ENCODE peak calls at places on chromosomes 4 and X, in seven cellular contexts. C is pancreas, T is GM12891, E is Calu3, F is NCI-H2029 treated with DMSO at 0.1 percent for 48 hours, S is iPS-NIHi11, V is Kasumi-1. L is an unnamed sample.
A peak's percentile ranks its signal among the peaks of the same experiment; 100 is the strongest.

GRCh38 chrX:95145848-95146540 is 1472.0 kb downstream of the FAM133A start:
- DNase-seq in F (no peak), V (no peak), C (no peak), E (no peak), S (no peak), T (no peak), L (peak; percentile 42)

GRCh38 chrX:108299101-108299591 is 139.1 kb downstream of the COL4A6 start:
- DNase-seq in V (no peak), C (no peak), S (no peak), E (no peak), F (no peak), T (no peak), L (no peak)

GRCh38 chrX:14922437-14922836 is 49.2 kb downstream of the MOSPD2 start:
- DNase-seq in F (no peak), C (no peak), E (no peak), V (no peak), T (no peak), S (no peak), L (no peak)

GRCh38 chr4:38160487-38161207 is 200.4 kb downstream of the PTTG2 start:
- DNase-seq in V (peak; percentile 66), F (peak; percentile 94), C (no peak), S (peak; percentile 42), T (peak; percentile 37), E (peak; percentile 62), L (peak; percentile 60)

GRCh38 chr4:26220704-26221103 is 100.1 kb upstream of the RBPJ start:
- DNase-seq in F (no peak), S (no peak), V (no peak), T (no peak), E (peak; percentile 31), C (no peak), L (no peak)

GRCh38 chrX:75603833-75604232 is 81.0 kb upstream of the ZDHHC15 start:
- DNase-seq in V (peak; percentile 57), T (peak; percentile 1), E (no peak), S (peak; percentile 34), F (peak; percentile 1), C (no peak), L (peak; percentile 77)

GRCh38 chr4:95077864-95078263 is 320.1 kb downstream of the BMPR1B start:
- DNase-seq in V (no peak), S (no peak), T (no peak), F (no peak), C (no peak), E (no peak), L (no peak)

GRCh38 chrX:112512509-112512908 is 167.2 kb downstream of the LHFPL1 start:
- DNase-seq in T (no peak), S (peak; percentile 4), F (no peak), V (no peak), E (no peak), C (no peak), L (no peak)

GRCh38 chrX:147899715-147900114 is 12.0 kb upstream of the FMR1 start:
- DNase-seq in F (no peak), E (no peak), T (no peak), V (no peak), S (no peak), C (no peak), L (no peak)

GRCh38 chr4:100848865-100849264 is 331.0 kb upstream of the EMCN start:
- DNase-seq in C (no peak), F (no peak), T (no peak), E (no peak), V (peak; percentile 56), S (no peak), L (peak; percentile 44)

GRCh38 chrX:110915120-110915519 is 119.5 kb upstream of the CHRDL1 start:
- DNase-seq in S (peak; percentile 5), V (no peak), T (no peak), E (no peak), F (no peak), C (no peak), L (no peak)

GRCh38 chr4:108512615-108513505 is 107.5 kb upstream of the RPL34 start:
- DNase-seq in F (no peak), V (no peak), C (peak; percentile 59), S (peak; percentile 55), E (peak; percentile 25), T (no peak), L (no peak)

GRCh38 chr4:159159611-159160010 is 56.7 kb downstream of the RAPGEF2 start:
- DNase-seq in E (no peak), F (no peak), C (no peak), S (no peak), V (no peak), T (no peak), L (no peak)

GRCh38 chr4:103118171-103118570 is 18.5 kb upstream of the BDH2 start:
- DNase-seq in C (no peak), F (no peak), S (no peak), V (no peak), T (no peak), E (no peak), L (no peak)

GRCh38 chr4:85381968-85382367 is 93.0 kb upstream of the ARHGAP24 start:
- DNase-seq in S (no peak), F (no peak), C (no peak), V (no peak), T (no peak), E (no peak), L (no peak)

GRCh38 chrX:107576841-107577240 is 51.5 kb upstream of the PRPS1 start:
- DNase-seq in V (no peak), S (no peak), F (no peak), E (no peak), C (no peak), T (no peak), L (no peak)

GRCh38 chr4:1206299-1207156 is 34.1 kb upstream of the SPON2 start:
- DNase-seq in E (no peak), F (no peak), T (no peak), C (peak; percentile 53), V (no peak), S (peak; percentile 21), L (no peak)

GRCh38 chr4:148021706-148022105 is 289.8 kb downstream of the ARHGAP10 start:
- DNase-seq in E (no peak), V (no peak), T (no peak), S (no peak), F (no peak), C (no peak), L (peak; percentile 55)

GRCh38 chrX:154398668-154399526 is 720 bp downstream of the RPL10 start:
- DNase-seq in F (peak; percentile 22), E (peak; percentile 88), C (peak; percentile 88), T (no peak), S (no peak), V (peak; percentile 43), L (peak; percentile 92)

GRCh38 chr4:152369903-152370296 is 166.0 kb downstream of the FBXW7 start:
- DNase-seq in V (peak; percentile 30), S (no peak), F (no peak), C (no peak), T (no peak), E (no peak), L (no peak)

GRCh38 chr4:77385124-77385969 is 220.3 kb upstream of the CXCL13 start:
- DNase-seq in S (peak; percentile 77), V (peak; percentile 75), F (peak; percentile 25), C (peak; percentile 60), T (peak; percentile 10), E (peak; percentile 51), L (peak; percentile 67)

GRCh38 chr4:168634276-168634802 is 137.5 kb downstream of the PALLD start:
- DNase-seq in S (peak; percentile 42), T (no peak), V (no peak), C (no peak), F (no peak), E (no peak), L (no peak)

GRCh38 chr4:2062168-2062807 is 3.2 kb downstream of the NAT8L start:
- DNase-seq in C (no peak), E (no peak), V (no peak), S (no peak), T (no peak), F (no peak), L (no peak)

GRCh38 chr4:150302553-150302952 is 224.3 kb downstream of the DCLK2 start:
- DNase-seq in C (no peak), E (peak; percentile 58), S (no peak), T (no peak), F (no peak), V (peak; percentile 64), L (no peak)

L was measured in Karpas-422.